ENCODE peak calls at places on chromosome 18, in nine cellular contexts. One of them, this sample, is unnamed.

GRCh38 chr18:34122724-34123334 is 101.9 kb downstream of the NOL4 start:
- DNase-seq in H1: no peak
- DNase-seq in heart left ventricle: peak; percentile 13
- DNase-seq in gastrocnemius medialis: no peak
- DNase-seq in NB4: peak; percentile 51
- DNase-seq in adrenal gland: peak; percentile 22
- DNase-seq in endothelial cell of umbilical vein: peak; percentile 56
- DNase-seq in ovary: no peak
- DNase-seq in A549: peak; percentile 45
- DNase-seq in this sample: peak; percentile 65

GRCh38 chr18:40006553-40007073 is 1948.4 kb upstream of the PIK3C3 start:
- DNase-seq in heart left ventricle: no peak
- DNase-seq in ovary: no peak
- DNase-seq in adrenal gland: no peak
- DNase-seq in A549: no peak
- DNase-seq in H1: no peak
- DNase-seq in endothelial cell of umbilical vein: no peak
- DNase-seq in gastrocnemius medialis: no peak
- DNase-seq in NB4: peak; percentile 15
- DNase-seq in this sample: no peak

GRCh38 chr18:12283666-12284065 is 24.4 kb upstream of the TUBB6 start:
- DNase-seq in H1: no peak
- DNase-seq in adrenal gland: no peak
- DNase-seq in NB4: no peak
- DNase-seq in gastrocnemius medialis: no peak
- DNase-seq in endothelial cell of umbilical vein: no peak
- DNase-seq in A549: no peak
- DNase-seq in ovary: no peak
- DNase-seq in heart left ventricle: no peak
- DNase-seq in this sample: no peak

GRCh38 chr18:21484851-21485636 is 115.5 kb downstream of the ESCO1 start:
- DNase-seq in adrenal gland: no peak
- DNase-seq in gastrocnemius medialis: no peak
- DNase-seq in A549: no peak
- DNase-seq in heart left ventricle: no peak
- DNase-seq in NB4: peak; percentile 8
- DNase-seq in H1: no peak
- DNase-seq in ovary: no peak
- DNase-seq in endothelial cell of umbilical vein: peak; percentile 83
- DNase-seq in this sample: no peak

GRCh38 chr18:43422483-43422882 is 145.2 kb upstream of the SYT4 start:
- DNase-seq in ovary: no peak
- DNase-seq in adrenal gland: peak; percentile 16
- DNase-seq in endothelial cell of umbilical vein: no peak
- DNase-seq in heart left ventricle: no peak
- DNase-seq in gastrocnemius medialis: no peak
- DNase-seq in A549: peak; percentile 0
- DNase-seq in NB4: no peak
- DNase-seq in H1: no peak
- DNase-seq in this sample: no peak

GRCh38 chr18:22332590-22332989 is 85.1 kb downstream of the CTAGE1 start:
- DNase-seq in A549: peak; percentile 35
- DNase-seq in NB4: peak; percentile 53
- DNase-seq in gastrocnemius medialis: no peak
- DNase-seq in ovary: no peak
- DNase-seq in adrenal gland: no peak
- DNase-seq in heart left ventricle: no peak
- DNase-seq in endothelial cell of umbilical vein: no peak
- DNase-seq in H1: peak; percentile 75
- DNase-seq in this sample: peak; percentile 39

GRCh38 chr18:55420665-55420964 is 167.4 kb downstream of the TCF4 start:
- DNase-seq in ovary: no peak
- DNase-seq in gastrocnemius medialis: no peak
- DNase-seq in NB4: peak; percentile 2
- DNase-seq in endothelial cell of umbilical vein: no peak
- DNase-seq in adrenal gland: no peak
- DNase-seq in heart left ventricle: no peak
- DNase-seq in A549: no peak
- DNase-seq in H1: no peak
- DNase-seq in this sample: no peak

GRCh38 chr18:36176739-36177138 is 10.6 kb upstream of the MOCOS start:
- DNase-seq in ovary: no peak
- DNase-seq in A549: no peak
- DNase-seq in NB4: no peak
- DNase-seq in gastrocnemius medialis: no peak
- DNase-seq in H1: no peak
- DNase-seq in endothelial cell of umbilical vein: peak; percentile 87
- DNase-seq in adrenal gland: no peak
- DNase-seq in heart left ventricle: no peak
- DNase-seq in this sample: no peak

GRCh38 chr18:49021433-49022129 is 70.8 kb upstream of the SMAD7 start:
- DNase-seq in adrenal gland: peak; percentile 50
- DNase-seq in endothelial cell of umbilical vein: peak; percentile 19
- DNase-seq in gastrocnemius medialis: no peak
- DNase-seq in ovary: no peak
- DNase-seq in heart left ventricle: peak; percentile 62
- DNase-seq in A549: peak; percentile 67
- DNase-seq in H1: peak; percentile 89
- DNase-seq in NB4: peak; percentile 71
- DNase-seq in this sample: peak; percentile 74

GRCh38 chr18:13397504-13398163 is 179.1 kb downstream of the LDLRAD4 start:
- DNase-seq in endothelial cell of umbilical vein: no peak
- DNase-seq in adrenal gland: no peak
- DNase-seq in ovary: no peak
- DNase-seq in A549: no peak
- DNase-seq in H1: no peak
- DNase-seq in gastrocnemius medialis: no peak
- DNase-seq in NB4: no peak
- DNase-seq in heart left ventricle: no peak
- DNase-seq in this sample: no peak

GRCh38 chr18:76980663-76981387 is 151.8 kb downstream of the MBP start:
- DNase-seq in H1: peak; percentile 41
- DNase-seq in gastrocnemius medialis: no peak
- DNase-seq in heart left ventricle: no peak
- DNase-seq in endothelial cell of umbilical vein: no peak
- DNase-seq in ovary: no peak
- DNase-seq in A549: no peak
- DNase-seq in adrenal gland: peak; percentile 8
- DNase-seq in NB4: no peak
- DNase-seq in this sample: no peak

GRCh38 chr18:58803978-58804377 is 60.7 kb upstream of the ZNF532 start:
- DNase-seq in NB4: peak; percentile 15
- DNase-seq in H1: no peak
- DNase-seq in A549: peak; percentile 28
- DNase-seq in gastrocnemius medialis: no peak
- DNase-seq in adrenal gland: no peak
- DNase-seq in heart left ventricle: no peak
- DNase-seq in ovary: no peak
- DNase-seq in endothelial cell of umbilical vein: no peak
- DNase-seq in this sample: no peak

GRCh38 chr18:61435064-61435652 is 101.9 kb downstream of the CDH20 start:
- DNase-seq in heart left ventricle: no peak
- DNase-seq in ovary: no peak
- DNase-seq in A549: peak; percentile 12
- DNase-seq in NB4: peak; percentile 25
- DNase-seq in gastrocnemius medialis: no peak
- DNase-seq in adrenal gland: no peak
- DNase-seq in endothelial cell of umbilical vein: peak; percentile 36
- DNase-seq in H1: no peak
- DNase-seq in this sample: peak; percentile 24

GRCh38 chr18:40159141-40160017 is 1795.7 kb upstream of the PIK3C3 start:
- DNase-seq in heart left ventricle: no peak
- DNase-seq in ovary: no peak
- DNase-seq in H1: no peak
- DNase-seq in endothelial cell of umbilical vein: peak; percentile 63
- DNase-seq in A549: peak; percentile 21
- DNase-seq in NB4: peak; percentile 38
- DNase-seq in adrenal gland: no peak
- DNase-seq in gastrocnemius medialis: no peak
- DNase-seq in this sample: peak; percentile 23

GRCh38 chr18:48172226-48173006 is 236.8 kb downstream of the ZBTB7C start:
- DNase-seq in gastrocnemius medialis: no peak
- DNase-seq in H1: no peak
- DNase-seq in endothelial cell of umbilical vein: no peak
- DNase-seq in A549: no peak
- DNase-seq in heart left ventricle: no peak
- DNase-seq in ovary: no peak
- DNase-seq in adrenal gland: no peak
- DNase-seq in NB4: no peak
- DNase-seq in this sample: no peak

GRCh38 chr18:70194227-70194890 is 11.1 kb downstream of the RTTN start:
- DNase-seq in endothelial cell of umbilical vein: no peak
- DNase-seq in ovary: no peak
- DNase-seq in NB4: no peak
- DNase-seq in heart left ventricle: no peak
- DNase-seq in gastrocnemius medialis: no peak
- DNase-seq in A549: no peak
- DNase-seq in adrenal gland: no peak
- DNase-seq in H1: no peak
- DNase-seq in this sample: no peak

GRCh38 chr18:60554961-60555360 is 182.4 kb upstream of the MC4R start:
- DNase-seq in A549: no peak
- DNase-seq in heart left ventricle: no peak
- DNase-seq in H1: no peak
- DNase-seq in gastrocnemius medialis: no peak
- DNase-seq in endothelial cell of umbilical vein: no peak
- DNase-seq in adrenal gland: no peak
- DNase-seq in ovary: no peak
- DNase-seq in NB4: no peak
- DNase-seq in this sample: no peak

GRCh38 chr18:55280515-55280914 is 307.5 kb downstream of the TCF4 start:
- DNase-seq in A549: no peak
- DNase-seq in endothelial cell of umbilical vein: peak; percentile 51
- DNase-seq in ovary: no peak
- DNase-seq in H1: no peak
- DNase-seq in adrenal gland: no peak
- DNase-seq in NB4: no peak
- DNase-seq in gastrocnemius medialis: no peak
- DNase-seq in heart left ventricle: no peak
- DNase-seq in this sample: no peak

GRCh38 chr18:69259282-69259681 is 141.4 kb upstream of the DOK6 start:
- DNase-seq in H1: no peak
- DNase-seq in gastrocnemius medialis: no peak
- DNase-seq in A549: no peak
- DNase-seq in heart left ventricle: no peak
- DNase-seq in NB4: no peak
- DNase-seq in endothelial cell of umbilical vein: no peak
- DNase-seq in adrenal gland: no peak
- DNase-seq in ovary: no peak
- DNase-seq in this sample: no peak

GRCh38 chr18:79897940-79898625 is 53.4 kb downstream of the SLC66A2 start:
- DNase-seq in NB4: no peak
- DNase-seq in heart left ventricle: no peak
- DNase-seq in H1: no peak
- DNase-seq in gastrocnemius medialis: no peak
- DNase-seq in ovary: no peak
- DNase-seq in endothelial cell of umbilical vein: no peak
- DNase-seq in adrenal gland: no peak
- DNase-seq in A549: no peak
- DNase-seq in this sample: no peak
- TF ChIP-seq POLR2A in NB4: no peak
- TF ChIP-seq POLR2A in heart left ventricle: no peak
- TF ChIP-seq POLR2A in H1: no peak
- TF ChIP-seq POLR2A in gastrocnemius medialis: no peak
- TF ChIP-seq POLR2A in ovary: no peak
- TF ChIP-seq POLR2A in endothelial cell of umbilical vein: no peak
- TF ChIP-seq POLR2A in adrenal gland: no peak
- TF ChIP-seq POLR2A in A549: no peak
- TF ChIP-seq POLR2A in this sample: no peak

DNA sequence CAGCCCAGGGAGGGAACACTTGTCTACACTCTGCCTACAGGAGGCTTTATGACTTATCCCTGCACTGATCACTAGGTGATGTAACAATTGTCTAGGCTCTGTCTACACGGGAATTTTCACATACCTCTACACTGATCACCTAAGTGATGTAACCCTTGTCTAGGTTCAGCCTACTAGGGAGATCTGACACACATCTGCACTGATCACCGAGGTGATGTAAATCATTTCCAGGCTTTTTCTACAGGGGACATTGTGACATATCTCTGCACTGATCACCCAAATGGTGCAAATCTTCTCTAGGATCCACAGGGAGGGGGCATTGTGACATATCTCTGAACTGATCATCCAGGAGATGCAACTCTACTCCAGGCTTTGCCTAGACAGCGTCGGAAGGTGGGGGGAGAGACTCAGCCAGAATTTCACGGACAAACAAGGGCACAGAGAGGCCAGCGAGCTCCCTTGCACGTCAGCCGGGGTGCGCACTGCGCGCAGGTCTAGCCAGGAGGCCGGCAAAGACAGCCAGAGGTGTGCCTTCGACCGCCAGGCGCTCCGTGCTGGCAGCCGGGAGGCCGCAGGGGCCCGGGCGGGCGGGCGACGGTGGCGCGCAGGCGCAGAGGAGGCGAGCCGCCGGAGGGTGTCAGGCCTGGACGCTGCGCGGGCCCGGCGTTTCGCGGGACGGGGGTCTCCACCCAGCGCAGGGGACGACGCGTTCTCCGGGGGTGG is 46.9 kb upstream of the USP14 start:
- DNase-seq in ovary: peak; percentile 75
- DNase-seq in H1: peak; percentile 85
- DNase-seq in endothelial cell of umbilical vein: peak; percentile 64
- DNase-seq in gastrocnemius medialis: peak; percentile 15
- DNase-seq in A549: peak; percentile 66
- DNase-seq in adrenal gland: peak; percentile 76
- DNase-seq in NB4: peak; percentile 66
- DNase-seq in heart left ventricle: peak; percentile 65
- DNase-seq in this sample: no peak
- TF ChIP-seq POLR2A in ovary: no peak
- TF ChIP-seq POLR2A in H1: no peak
- TF ChIP-seq POLR2A in endothelial cell of umbilical vein: no peak
- TF ChIP-seq POLR2A in gastrocnemius medialis: no peak
- TF ChIP-seq POLR2A in A549: peak; percentile 12
- TF ChIP-seq POLR2A in adrenal gland: peak; percentile 26
- TF ChIP-seq POLR2A in NB4: no peak
- TF ChIP-seq POLR2A in heart left ventricle: no peak
- TF ChIP-seq POLR2A in this sample: peak; percentile 21

DNA sequence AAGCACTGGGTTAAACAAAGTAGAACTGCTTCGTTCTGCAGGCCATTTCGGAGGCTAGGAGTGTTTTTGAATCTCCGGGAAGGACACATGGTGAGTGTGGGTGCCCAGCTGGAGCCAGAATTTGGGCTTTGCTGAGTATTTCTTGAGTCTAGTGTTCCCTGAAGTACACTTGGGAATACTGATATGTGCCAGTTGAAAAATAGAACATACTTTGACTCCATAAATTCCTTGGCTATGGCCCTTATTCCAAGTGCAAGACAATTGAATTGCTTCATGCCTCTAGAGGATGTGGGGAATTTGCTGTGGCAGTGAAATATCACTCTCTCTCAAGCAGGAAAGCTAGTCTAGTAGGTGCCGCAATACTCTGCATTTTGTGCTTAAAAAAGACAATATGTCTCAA is 330.0 kb downstream of the PTPRM start:
- DNase-seq in endothelial cell of umbilical vein: no peak
- DNase-seq in NB4: no peak
- DNase-seq in A549: no peak
- DNase-seq in ovary: no peak
- DNase-seq in gastrocnemius medialis: no peak
- DNase-seq in adrenal gland: no peak
- DNase-seq in H1: no peak
- DNase-seq in heart left ventricle: no peak
- DNase-seq in this sample: no peak
- TF ChIP-seq POLR2A in endothelial cell of umbilical vein: no peak
- TF ChIP-seq POLR2A in NB4: no peak
- TF ChIP-seq POLR2A in A549: no peak
- TF ChIP-seq POLR2A in ovary: no peak
- TF ChIP-seq POLR2A in gastrocnemius medialis: no peak
- TF ChIP-seq POLR2A in adrenal gland: no peak
- TF ChIP-seq POLR2A in H1: no peak
- TF ChIP-seq POLR2A in heart left ventricle: no peak
- TF ChIP-seq POLR2A in this sample: no peak

GRCh38 chr18:27959101-27959500 is 217.8 kb downstream of the CDH2 start:
- DNase-seq in NB4: no peak
- DNase-seq in A549: no peak
- DNase-seq in H1: no peak
- DNase-seq in ovary: no peak
- DNase-seq in heart left ventricle: no peak
- DNase-seq in adrenal gland: no peak
- DNase-seq in gastrocnemius medialis: no peak
- DNase-seq in endothelial cell of umbilical vein: no peak
- DNase-seq in this sample: no peak
- TF ChIP-seq POLR2A in NB4: no peak
- TF ChIP-seq POLR2A in A549: no peak
- TF ChIP-seq POLR2A in H1: no peak
- TF ChIP-seq POLR2A in ovary: no peak
- TF ChIP-seq POLR2A in heart left ventricle: no peak
- TF ChIP-seq POLR2A in adrenal gland: no peak
- TF ChIP-seq POLR2A in gastrocnemius medialis: no peak
- TF ChIP-seq POLR2A in endothelial cell of umbilical vein: no peak
- TF ChIP-seq POLR2A in this sample: no peak